ENCODE peak calls at places on chromosomes 12 and 14, in six cellular contexts. One of them, this sample, is unnamed.

GRCh38 chr12:13165578-13166120 is 30.9 kb upstream of the EMP1 start:
- DNase-seq in neural crest cell: no peak
- DNase-seq in astrocyte of the cerebellum: no peak
- DNase-seq in GM20000: peak; percentile 9
- DNase-seq in A549: peak; percentile 26
- DNase-seq in AG10803: peak; percentile 77
- DNase-seq in this sample: peak; percentile 11

GRCh38 chr12:98002887-98003493 is 512.4 kb upstream of the TMPO start:
- DNase-seq in AG10803: peak; percentile 17
- DNase-seq in neural crest cell: peak; percentile 62
- DNase-seq in A549: peak; percentile 26
- DNase-seq in GM20000: peak; percentile 32
- DNase-seq in astrocyte of the cerebellum: peak; percentile 22
- DNase-seq in this sample: peak; percentile 34

GRCh38 chr14:91383439-91383838 is 34.2 kb downstream of the CCDC88C start:
- DNase-seq in GM20000: no peak
- DNase-seq in AG10803: no peak
- DNase-seq in A549: no peak
- DNase-seq in neural crest cell: no peak
- DNase-seq in astrocyte of the cerebellum: no peak
- DNase-seq in this sample: no peak

GRCh38 chr12:57672801-57673200 is 21.1 kb upstream of the OS9 start:
- DNase-seq in neural crest cell: no peak
- DNase-seq in AG10803: no peak
- DNase-seq in GM20000: no peak
- DNase-seq in A549: no peak
- DNase-seq in astrocyte of the cerebellum: no peak
- DNase-seq in this sample: no peak

GRCh38 chr12:80299976-80300375 is 144.1 kb upstream of the PTPRQ start:
- DNase-seq in neural crest cell: no peak
- DNase-seq in A549: no peak
- DNase-seq in AG10803: peak; percentile 6
- DNase-seq in GM20000: peak; percentile 27
- DNase-seq in astrocyte of the cerebellum: no peak
- DNase-seq in this sample: peak; percentile 28

GRCh38 chr12:125132698-125133400 is 67.6 kb downstream of the AACS start:
- DNase-seq in AG10803: peak; percentile 34
- DNase-seq in A549: no peak
- DNase-seq in astrocyte of the cerebellum: no peak
- DNase-seq in neural crest cell: no peak
- DNase-seq in GM20000: no peak
- DNase-seq in this sample: no peak

GRCh38 chr14:75144944-75145343 is 18.1 kb upstream of the NEK9 start:
- DNase-seq in A549: no peak
- DNase-seq in GM20000: no peak
- DNase-seq in neural crest cell: no peak
- DNase-seq in AG10803: no peak
- DNase-seq in astrocyte of the cerebellum: no peak
- DNase-seq in this sample: no peak

GRCh38 chr14:77674931-77675330 is 32.9 kb downstream of the ALKBH1 start:
- DNase-seq in AG10803: no peak
- DNase-seq in GM20000: no peak
- DNase-seq in neural crest cell: no peak
- DNase-seq in astrocyte of the cerebellum: no peak
- DNase-seq in A549: no peak
- DNase-seq in this sample: no peak

DNA sequence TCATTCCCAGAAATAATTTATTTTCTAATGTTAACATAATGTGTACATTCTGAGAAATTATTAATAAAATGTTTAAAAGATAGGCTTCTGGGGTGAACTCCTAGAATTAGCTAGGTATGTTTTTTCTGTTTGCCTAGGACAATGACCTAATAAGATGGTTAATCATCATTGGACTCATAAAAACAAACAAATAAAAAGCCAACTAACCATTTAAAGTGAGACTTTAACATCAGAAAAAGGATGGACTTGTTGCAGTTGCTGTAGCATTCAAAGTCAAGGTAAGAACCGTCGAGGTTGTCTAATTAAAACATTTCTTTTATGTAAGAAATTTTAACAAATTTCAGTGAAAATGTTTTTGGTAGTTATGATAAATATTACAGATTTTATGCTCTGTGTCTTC is at the start of gene SLCO1B3:
- DNase-seq in GM20000: no peak
- DNase-seq in A549: no peak
- DNase-seq in neural crest cell: no peak
- DNase-seq in astrocyte of the cerebellum: no peak
- DNase-seq in AG10803: no peak
- DNase-seq in this sample: no peak
- TF ChIP-seq CTCF in GM20000: no peak
- TF ChIP-seq CTCF in A549: no peak
- TF ChIP-seq CTCF in neural crest cell: no peak
- TF ChIP-seq CTCF in astrocyte of the cerebellum: no peak
- TF ChIP-seq CTCF in AG10803: no peak
- TF ChIP-seq CTCF in this sample: no peak

DNA sequence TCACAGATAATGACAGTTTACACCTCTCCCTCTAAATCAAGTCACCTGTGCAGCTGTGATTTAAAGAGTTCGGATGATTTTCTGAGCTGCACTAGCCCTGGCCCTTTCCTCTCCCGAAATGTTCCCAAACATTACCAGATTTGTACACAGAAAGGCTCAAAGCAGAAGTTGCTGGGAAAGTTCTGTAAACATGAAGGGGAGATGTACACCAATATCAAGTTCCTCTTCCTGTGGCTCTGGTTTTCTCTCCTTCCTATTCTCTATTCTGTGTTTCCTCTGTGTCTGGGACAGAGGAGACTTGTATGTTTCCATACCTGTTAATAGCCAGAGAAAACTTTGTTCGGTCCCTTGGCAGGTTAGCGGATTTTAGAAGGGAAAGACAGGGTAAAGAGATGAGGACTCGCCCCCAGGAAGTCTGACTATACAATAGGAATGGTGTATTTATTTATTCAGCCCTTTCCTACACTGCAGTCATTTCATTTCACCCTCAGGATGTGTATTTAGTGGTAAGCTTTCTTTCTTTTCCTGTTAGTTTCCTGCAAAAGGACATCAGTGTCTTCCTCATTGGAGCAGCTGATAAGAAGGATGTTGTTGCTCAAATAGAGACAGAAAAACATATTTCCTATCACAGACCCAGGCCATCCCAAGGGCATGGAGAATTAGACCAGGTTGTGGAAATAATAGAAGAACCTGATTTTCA is 7.6 kb upstream of the NUMB start:
- DNase-seq in GM20000: no peak
- DNase-seq in neural crest cell: no peak
- DNase-seq in A549: no peak
- DNase-seq in AG10803: no peak
- DNase-seq in astrocyte of the cerebellum: no peak
- DNase-seq in this sample: no peak
- TF ChIP-seq CTCF in GM20000: no peak
- TF ChIP-seq CTCF in neural crest cell: no peak
- TF ChIP-seq CTCF in A549: no peak
- TF ChIP-seq CTCF in AG10803: no peak
- TF ChIP-seq CTCF in astrocyte of the cerebellum: no peak
- TF ChIP-seq CTCF in this sample: no peak

DNA sequence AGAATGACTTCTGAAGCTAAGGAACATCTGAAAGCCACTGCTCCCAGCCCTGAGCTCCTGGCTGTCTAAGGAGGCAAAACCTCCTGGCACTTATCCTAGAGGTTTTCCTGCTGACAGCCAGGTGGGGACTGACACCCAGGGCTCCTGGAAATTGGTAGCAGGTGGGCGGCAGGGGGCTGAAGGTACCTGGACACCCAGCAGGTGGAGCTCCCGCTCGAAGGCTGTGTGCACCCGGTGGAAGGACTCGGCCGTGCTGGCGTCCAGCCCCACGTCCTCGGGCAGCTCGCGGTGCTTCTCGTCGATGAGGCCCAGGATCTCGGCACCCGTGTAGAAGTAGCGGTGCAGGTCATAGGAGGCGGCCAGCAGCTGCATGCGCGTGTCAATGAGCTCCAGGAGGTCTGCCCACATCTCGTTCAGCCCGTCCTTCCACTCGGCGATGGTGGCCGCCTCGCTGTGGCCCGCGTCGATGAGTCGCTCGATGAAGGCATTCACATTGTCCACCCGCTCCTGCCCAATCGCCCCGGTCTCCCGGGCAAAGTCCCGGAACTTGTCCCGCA is 68.2 kb downstream of the PLEKHG3 start:
- DNase-seq in AG10803: no peak
- DNase-seq in astrocyte of the cerebellum: no peak
- DNase-seq in GM20000: no peak
- DNase-seq in A549: no peak
- DNase-seq in neural crest cell: no peak
- DNase-seq in this sample: no peak
- TF ChIP-seq CTCF in AG10803: no peak
- TF ChIP-seq CTCF in astrocyte of the cerebellum: no peak
- TF ChIP-seq CTCF in GM20000: no peak
- TF ChIP-seq CTCF in A549: peak; percentile 18
- TF ChIP-seq CTCF in neural crest cell: no peak
- TF ChIP-seq CTCF in this sample: peak; percentile 16

GRCh38 chr14:98173291-98173690 is 1098.7 kb downstream of the BCL11B start:
- DNase-seq in GM20000: no peak
- DNase-seq in A549: no peak
- DNase-seq in astrocyte of the cerebellum: no peak
- DNase-seq in neural crest cell: no peak
- DNase-seq in AG10803: no peak
- DNase-seq in this sample: no peak
- TF ChIP-seq CTCF in GM20000: no peak
- TF ChIP-seq CTCF in A549: no peak
- TF ChIP-seq CTCF in astrocyte of the cerebellum: no peak
- TF ChIP-seq CTCF in neural crest cell: no peak
- TF ChIP-seq CTCF in AG10803: no peak
- TF ChIP-seq CTCF in this sample: no peak

DNA sequence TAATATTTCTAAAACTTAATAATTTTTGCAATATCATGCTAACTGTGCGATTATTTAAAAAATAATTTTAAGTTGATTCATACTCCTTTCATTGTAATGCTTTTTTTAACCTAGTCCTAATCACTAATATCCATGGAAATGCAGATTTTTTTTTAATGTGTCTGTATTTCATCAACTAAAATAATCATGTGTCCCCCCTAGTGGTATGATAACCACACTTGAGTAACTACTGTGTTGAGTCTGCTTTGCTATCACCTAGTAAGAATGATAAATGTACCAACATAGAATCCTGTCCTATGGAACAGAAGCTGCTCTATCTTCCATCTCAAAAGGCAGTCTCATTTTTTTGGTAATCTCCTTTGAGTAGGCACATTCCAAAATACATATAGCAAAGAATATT is 19.1 kb upstream of the SYNE2 start:
- DNase-seq in A549: no peak
- DNase-seq in GM20000: no peak
- DNase-seq in neural crest cell: no peak
- DNase-seq in AG10803: no peak
- DNase-seq in astrocyte of the cerebellum: no peak
- DNase-seq in this sample: no peak
- TF ChIP-seq CTCF in A549: no peak
- TF ChIP-seq CTCF in GM20000: no peak
- TF ChIP-seq CTCF in neural crest cell: peak; percentile 35
- TF ChIP-seq CTCF in AG10803: no peak
- TF ChIP-seq CTCF in astrocyte of the cerebellum: no peak
- TF ChIP-seq CTCF in this sample: no peak

GRCh38 chr12:104680506-104680905 is 223.8 kb downstream of the CHST11 start:
- DNase-seq in GM20000: no peak
- DNase-seq in A549: no peak
- DNase-seq in neural crest cell: no peak
- DNase-seq in AG10803: no peak
- DNase-seq in astrocyte of the cerebellum: no peak
- DNase-seq in this sample: no peak

GRCh38 chr12:104681012-104681690 is 224.4 kb downstream of the CHST11 start:
- DNase-seq in A549: no peak
- DNase-seq in neural crest cell: no peak
- DNase-seq in astrocyte of the cerebellum: no peak
- DNase-seq in GM20000: no peak
- DNase-seq in AG10803: no peak
- DNase-seq in this sample: no peak

GRCh38 chr12:104682790-104683279 is 226.1 kb downstream of the CHST11 start:
- DNase-seq in neural crest cell: no peak
- DNase-seq in GM20000: peak; percentile 64
- DNase-seq in astrocyte of the cerebellum: no peak
- DNase-seq in A549: no peak
- DNase-seq in AG10803: no peak
- DNase-seq in this sample: peak; percentile 64

GRCh38 chr12:104677441-104678089 is 220.8 kb downstream of the CHST11 start:
- DNase-seq in A549: no peak
- DNase-seq in GM20000: no peak
- DNase-seq in AG10803: no peak
- DNase-seq in neural crest cell: no peak
- DNase-seq in astrocyte of the cerebellum: no peak
- DNase-seq in this sample: no peak

GRCh38 chr12:104680070-104680469 is 223.3 kb downstream of the CHST11 start:
- DNase-seq in astrocyte of the cerebellum: no peak
- DNase-seq in GM20000: peak; percentile 44
- DNase-seq in A549: no peak
- DNase-seq in neural crest cell: no peak
- DNase-seq in AG10803: no peak
- DNase-seq in this sample: peak; percentile 41
- TF ChIP-seq CTCF in astrocyte of the cerebellum: peak; percentile 47
- TF ChIP-seq CTCF in GM20000: peak; percentile 27
- TF ChIP-seq CTCF in A549: peak; percentile 33
- TF ChIP-seq CTCF in neural crest cell: peak; percentile 36
- TF ChIP-seq CTCF in AG10803: peak; percentile 48
- TF ChIP-seq CTCF in this sample: peak; percentile 72

GRCh38 chr12:61956545-61956944 is 303.7 kb upstream of the USP15 start:
- DNase-seq in GM20000: no peak
- DNase-seq in AG10803: no peak
- DNase-seq in A549: no peak
- DNase-seq in neural crest cell: no peak
- DNase-seq in astrocyte of the cerebellum: no peak
- DNase-seq in this sample: no peak
- TF ChIP-seq CTCF in GM20000: no peak
- TF ChIP-seq CTCF in AG10803: no peak
- TF ChIP-seq CTCF in A549: no peak
- TF ChIP-seq CTCF in neural crest cell: no peak
- TF ChIP-seq CTCF in astrocyte of the cerebellum: no peak
- TF ChIP-seq CTCF in this sample: no peak

GRCh38 chr12:43805857-43806736 is at the start of gene TWF1:
- DNase-seq in AG10803: peak; percentile 77
- DNase-seq in GM20000: peak; percentile 95
- DNase-seq in A549: peak; percentile 73
- DNase-seq in astrocyte of the cerebellum: peak; percentile 29
- DNase-seq in neural crest cell: peak; percentile 80
- DNase-seq in this sample: peak; percentile 92
- TF ChIP-seq CTCF in AG10803: peak; percentile 44
- TF ChIP-seq CTCF in GM20000: no peak
- TF ChIP-seq CTCF in A549: peak; percentile 11
- TF ChIP-seq CTCF in astrocyte of the cerebellum: peak; percentile 40
- TF ChIP-seq CTCF in neural crest cell: peak; percentile 51
- TF ChIP-seq CTCF in this sample: no peak

This sample was measured in GM13977.